ENCODE peak calls at places on chromosome 2, in six cellular contexts. J is thyroid gland, S is stomach, B is sigmoid colon, Y is fibroblast of lung, M is heart right ventricle. F is an unnamed sample. For H3K4me1, the result is how much of the 10 kb centered on the place peaks cover.

GRCh38 chr2:230762317-230762896 is 49.8 kb downstream of the CAB39 start:
- DNase-seq in J (no peak), S (no peak), B (no peak), Y (peak), M (no peak), F (peak)

GRCh38 chr2:147500229-147500628 is 344.6 kb upstream of the ACVR2A start:
- DNase-seq in J (no peak), S (no peak), B (no peak), Y (no peak), M (no peak), F (no peak)

GRCh38 chr2:138137949-138138348 is 173.7 kb downstream of the HNMT start:
- DNase-seq in J (no peak), S (no peak), B (no peak), Y (no peak), M (no peak), F (no peak)

GRCh38 chr2:189155795-189156194 is 23.8 kb downstream of the COL5A2 start:
- DNase-seq in J (no peak), S (no peak), B (no peak), Y (no peak), M (no peak), F (no peak)

GRCh38 chr2:198028955-198029354 is 224.6 kb downstream of the PLCL1 start:
- DNase-seq in J (no peak), S (no peak), B (no peak), Y (no peak), M (no peak), F (no peak)

GRCh38 chr2:106104332-106105062 is 89.6 kb downstream of the UXS1 start:
- DNase-seq in J (peak), S (peak), B (no peak), Y (peak), M (no peak), F (peak)

GRCh38 chr2:150133623-150134022 is 353.8 kb downstream of the RND3 start:
- DNase-seq in J (no peak), S (no peak), B (no peak), Y (peak), M (no peak), F (no peak)

GRCh38 chr2:144213797-144214196 is 306.1 kb downstream of the ZEB2 start:
- DNase-seq in J (no peak), S (no peak), B (no peak), Y (no peak), M (no peak), F (no peak)

GRCh38 chr2:237923507-237924163 is 43.2 kb upstream of the UBE2F start:
- DNase-seq in J (peak), S (peak), B (peak), Y (peak), M (peak), F (peak)

GRCh38 chr2:133812826-133813617 is 244.8 kb upstream of the NCKAP5 start:
- DNase-seq in J (no peak), S (no peak), B (no peak), Y (peak), M (no peak), F (no peak)

GRCh38 chr2:108858894-108859293 is 72.3 kb downstream of the CCDC138 start:
- DNase-seq in J (no peak), S (no peak), B (no peak), Y (no peak), M (no peak), F (no peak)

GRCh38 chr2:64918220-64918886 is 70.8 kb upstream of the SLC1A4 start:
- DNase-seq in J (no peak), S (no peak), B (no peak), Y (no peak), M (no peak), F (no peak)

GRCh38 chr2:29606105-29606871 is 315.1 kb downstream of the ALK start:
- DNase-seq in J (no peak), S (no peak), B (no peak), Y (peak), M (no peak), F (no peak)

GRCh38 chr2:18536697-18537096 is 23.8 kb downstream of the RDH14 start:
- DNase-seq in J (no peak), S (no peak), B (no peak), Y (no peak), M (no peak), F (no peak)

GRCh38 chr2:70779911-70780580 is 10.4 kb downstream of the FIGLA start:
- DNase-seq in J (no peak), S (no peak), B (no peak), Y (no peak), M (no peak), F (no peak)

GRCh38 chr2:49770919-49771318 is 616.6 kb upstream of the FSHR start:
- DNase-seq in J (peak), S (peak), B (no peak), Y (no peak), M (peak), F (peak)

GRCh38 chr2:64586883-64587481 is 62.9 kb downstream of the AFTPH start:
- DNase-seq in J (no peak), S (no peak), B (no peak), Y (peak), M (no peak), F (peak)

DNA sequence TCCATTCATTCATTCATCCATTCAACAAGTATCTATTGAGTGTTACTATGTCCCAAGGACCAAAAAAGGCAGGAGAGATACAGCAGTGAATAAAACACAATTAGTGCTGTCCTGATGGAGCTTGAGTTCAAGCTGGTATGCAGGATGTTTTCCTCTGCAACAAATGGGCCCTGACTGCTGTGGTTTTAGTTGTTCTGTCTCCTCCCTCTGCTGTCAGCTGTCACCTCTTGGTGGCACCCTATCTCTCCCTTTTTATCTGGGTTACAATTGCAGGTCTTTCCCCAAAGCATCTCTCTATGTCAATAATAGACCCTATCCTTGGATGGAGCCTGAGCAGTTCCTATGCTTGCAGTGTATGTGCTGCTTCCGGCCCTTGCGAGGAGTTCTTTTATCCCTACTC is 304.8 kb downstream of the PDE11A start:
- DNase-seq in J (no peak), S (no peak), B (no peak), Y (no peak), M (no peak), F (no peak)
- TF ChIP-seq CTCF in J (no peak), S (no peak), B (no peak), Y (no peak), M (no peak), F (no peak)

GRCh38 chr2:168189835-168190426 is 57.5 kb downstream of the STK39 start:
- DNase-seq in J (no peak), S (no peak), B (no peak), Y (peak), M (no peak), F (no peak)

GRCh38 chr2:168188011-168188410 is 59.4 kb downstream of the STK39 start:
- DNase-seq in J (peak), S (no peak), B (no peak), Y (no peak), M (no peak), F (no peak)

GRCh38 chr2:168192143-168192785 is 55.1 kb downstream of the STK39 start:
- DNase-seq in J (no peak), S (no peak), B (no peak), Y (no peak), M (no peak), F (peak)

GRCh38 chr2:168192839-168193616 is 54.4 kb downstream of the STK39 start:
- DNase-seq in J (no peak), S (no peak), B (no peak), Y (peak), M (no peak), F (peak)

GRCh38 chr2:168190590-168191336 is 56.6 kb downstream of the STK39 start:
- DNase-seq in J (no peak), S (no peak), B (no peak), Y (no peak), M (no peak), F (no peak)
- H3K4me1 ChIP-seq in J (under half), S (half or more), B (under half), Y (under half), M (under half), F (half or more)

GRCh38 chr2:102342888-102343287 is 12.7 kb upstream of the IL18R1 start:
- DNase-seq in J (peak), S (no peak), B (no peak), Y (peak), M (no peak), F (no peak)
- TF ChIP-seq CTCF in J (peak), S (no peak), B (no peak), Y (peak), M (peak), F (peak)

GRCh38 chr2:69776886-69777777 is 35.2 kb downstream of the ANXA4 start:
- DNase-seq in J (no peak), S (peak), B (no peak), Y (no peak), M (no peak), F (no peak)
- H3K4me1 ChIP-seq in J (under half), S (half or more), B (under half), Y (under half), M (under half), F (under half)

DNA sequence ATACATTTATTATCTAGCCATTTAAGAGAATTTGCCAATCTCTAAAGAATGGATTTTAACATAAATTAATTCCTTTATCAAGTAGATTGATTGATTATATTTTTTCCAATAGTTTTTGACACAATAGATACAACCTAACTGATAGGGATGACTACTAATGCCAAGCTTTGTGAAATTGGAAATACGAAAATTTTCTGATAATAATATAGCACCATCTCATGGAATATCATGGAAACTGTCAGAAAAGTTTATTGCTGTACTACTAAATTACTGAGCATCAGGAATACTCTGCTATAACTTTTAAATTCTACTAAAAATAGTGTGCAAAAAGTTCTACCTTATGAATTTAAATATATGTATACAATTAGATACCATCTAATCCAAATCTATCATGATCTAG is 101.8 kb upstream of the MAP2 start:
- DNase-seq in J (no peak), S (no peak), B (no peak), Y (no peak), M (no peak), F (no peak)
- TF ChIP-seq CTCF in J (no peak), S (no peak), B (no peak), Y (no peak), M (peak), F (no peak)

GRCh38 chr2:173092844-173093402 is 17.3 kb downstream of the MAP3K20 start:
- DNase-seq in J (no peak), S (no peak), B (no peak), Y (no peak), M (no peak), F (no peak)
- H3K4me1 ChIP-seq in J (under half), S (under half), B (half or more), Y (under half), M (under half), F (under half)

GRCh38 chr2:98416760-98417159 is 27.9 kb upstream of the INPP4A start:
- DNase-seq in J (no peak), S (no peak), B (no peak), Y (no peak), M (no peak), F (no peak)

GRCh38 chr2:98408155-98408554 is 36.5 kb upstream of the INPP4A start:
- DNase-seq in J (no peak), S (no peak), B (no peak), Y (no peak), M (no peak), F (no peak)

DNA sequence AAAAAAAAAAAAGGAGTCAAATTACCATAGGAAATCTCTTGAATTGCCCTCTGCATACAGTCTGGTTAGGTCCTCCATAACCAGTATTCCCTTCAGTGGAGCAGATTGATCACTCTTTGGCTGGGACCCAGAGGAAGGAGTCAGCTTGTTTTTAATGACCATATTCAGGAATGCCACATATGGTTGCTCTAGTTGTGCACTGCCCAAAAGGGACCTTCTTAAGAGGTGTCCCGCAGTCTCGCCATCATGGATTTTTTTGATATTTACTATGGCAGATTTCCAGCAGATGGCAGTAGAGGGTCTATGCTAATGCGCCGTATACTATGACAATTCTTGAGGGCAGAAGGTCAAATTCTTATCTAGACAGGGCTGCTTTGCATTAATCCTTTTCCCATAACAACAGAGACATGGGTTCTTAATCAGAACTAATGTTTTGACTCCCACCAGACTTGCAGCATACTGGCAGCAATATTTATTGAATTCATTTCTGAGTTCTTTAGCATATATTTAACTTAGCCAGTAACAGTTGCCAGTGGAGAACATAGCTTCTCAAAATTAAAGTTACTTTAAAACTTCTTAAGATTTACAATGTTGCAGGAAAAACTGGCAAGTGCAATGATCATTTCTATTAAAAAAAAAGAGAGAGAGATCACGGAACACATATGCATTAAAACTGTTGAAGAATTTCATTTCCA is 31.8 kb upstream of the INPP4A start:
- DNase-seq in J (peak), S (no peak), B (no peak), Y (peak), M (no peak), F (peak)
- TF ChIP-seq CTCF in J (peak), S (no peak), B (no peak), Y (peak), M (peak), F (peak)